ENCODE peak calls at places on chromosomes 5 and 9, in nine cellular contexts. Y, Z, B, Q, K, G, C, V and T are unnamed samples.

GRCh38 chr9:93209576-93210323 is 25.8 kb downstream of the WNK2 start:
- DNase-seq in G (no peak), V (no peak), K (no peak), Q (no peak), C (no peak), B (no peak), Z (no peak), Y (no peak), T (no peak)

GRCh38 chr5:132059043-132059695 is 1.3 kb upstream of the IL3 start:
- DNase-seq in G (no peak), C (no peak), Q (no peak), B (no peak), Z (peak; percentile 55), V (no peak), Y (no peak), K (no peak), T (no peak)

GRCh38 chr9:71223953-71224538 is 102.6 kb upstream of the TRPM3 start:
- DNase-seq in C (no peak), B (no peak), G (peak; percentile 16), K (no peak), Q (no peak), Z (no peak), V (no peak), Y (no peak), T (no peak)

GRCh38 chr5:133779828-133780475 is 167.6 kb upstream of the FSTL4 start:
- DNase-seq in B (no peak), Q (no peak), V (no peak), K (no peak), Z (no peak), Y (no peak), C (no peak), G (no peak), T (no peak)

GRCh38 chr9:107945961-107946360 is 456.4 kb upstream of the KLF4 start:
- DNase-seq in B (no peak), K (no peak), Z (no peak), C (no peak), V (no peak), G (no peak), Y (no peak), Q (no peak), T (peak; percentile 13)

GRCh38 chr9:4491621-4491975 is 1.3 kb downstream of the SLC1A1 start:
- DNase-seq in V (no peak), Q (no peak), K (no peak), B (no peak), G (peak; percentile 63), Y (no peak), Z (no peak), C (no peak), T (no peak)

GRCh38 chr9:128946945-128947422 is 419 bp downstream of the DOLK start:
- DNase-seq in C (no peak), Y (peak; percentile 11), Z (no peak), Q (no peak), V (no peak), B (peak; percentile 26), K (peak; percentile 37), G (no peak), T (peak; percentile 24)

GRCh38 chr5:149125386-149125891 is 15.9 kb upstream of the ABLIM3 start:
- DNase-seq in C (no peak), B (no peak), Z (no peak), G (peak; percentile 52), Y (peak; percentile 18), K (peak; percentile 14), Q (no peak), V (no peak), T (no peak)

GRCh38 chr5:57199866-57200265 is 26.0 kb downstream of the GPBP1 start:
- DNase-seq in B (no peak), G (no peak), C (no peak), Z (no peak), V (no peak), Q (no peak), K (no peak), Y (no peak), T (no peak)

GRCh38 chr5:162068412-162068811 is 839 bp downstream of the GABRG2 start:
- DNase-seq in C (no peak), Y (no peak), B (no peak), V (peak; percentile 3), G (peak; percentile 94), Q (no peak), K (peak; percentile 2), Z (no peak), T (no peak)

GRCh38 chr5:125865166-125865815 is 557.9 kb upstream of the GRAMD2B start:
- DNase-seq in Q (no peak), V (no peak), Z (no peak), G (no peak), Y (peak; percentile 3), C (no peak), B (peak; percentile 40), K (peak; percentile 60), T (peak; percentile 74)

GRCh38 chr5:26889810-26890209 is 148.6 kb downstream of the CDH9 start:
- DNase-seq in G (no peak), B (no peak), C (no peak), K (no peak), Y (no peak), Z (no peak), V (no peak), Q (no peak), T (no peak)

GRCh38 chr5:59007460-59008063 is 424.7 kb downstream of the RAB3C start:
- DNase-seq in V (peak; percentile 16), K (peak; percentile 55), Y (peak; percentile 39), B (peak; percentile 66), C (no peak), Q (no peak), Z (no peak), G (peak; percentile 45), T (no peak)

GRCh38 chr9:124306098-124306735 is 48.5 kb downstream of the NEK6 start:
- DNase-seq in B (peak; percentile 92), Q (no peak), C (peak; percentile 71), Z (no peak), Y (peak; percentile 96), G (no peak), K (peak; percentile 94), V (no peak), T (peak; percentile 91)

GRCh38 chr5:40291338-40291737 is 388.4 kb upstream of the PTGER4 start:
- DNase-seq in B (peak; percentile 32), K (peak; percentile 68), V (no peak), C (no peak), G (no peak), Z (no peak), Q (no peak), Y (peak; percentile 35), T (peak; percentile 59)

GRCh38 chr9:135343733-135344522 is 135.7 kb upstream of the PPP1R26 start:
- DNase-seq in V (peak; percentile 60), Q (no peak), G (peak; percentile 90), K (peak; percentile 32), B (peak; percentile 6), Z (no peak), Y (peak; percentile 5), C (no peak), T (peak; percentile 35)

GRCh38 chr5:18329346-18329745 is 695.1 kb downstream of the TAF11L14 start:
- DNase-seq in V (no peak), Z (no peak), Q (no peak), K (no peak), Y (no peak), C (no peak), G (peak; percentile 20), B (no peak), T (no peak)

GRCh38 chr5:107430077-107430625 is 240.6 kb downstream of the EFNA5 start:
- DNase-seq in Q (no peak), Y (no peak), B (peak; percentile 25), C (no peak), G (no peak), Z (no peak), V (no peak), K (peak; percentile 32), T (no peak)
- H3K4me3 ChIP-seq in Q (peak overlapping the region; percentile 4), Y (no peak overlapping the region), B (no peak overlapping the region), C (no peak overlapping the region), G (no peak overlapping the region), Z (peak overlapping the region; percentile 2), V (peak overlapping the region; percentile 44), K (peak overlapping the region; percentile 9), T (peak overlapping the region; percentile 30)

GRCh38 chr5:3077684-3078083 is 326.2 kb upstream of the IRX2 start:
- DNase-seq in K (no peak), G (no peak), B (no peak), Q (no peak), V (no peak), C (no peak), Z (no peak), Y (no peak), T (no peak)
- TF ChIP-seq CTCF in K (no peak), G (peak; percentile 20), B (no peak), Q (no peak), V (no peak), C (no peak), Z (no peak), Y (no peak), T (no peak)

GRCh38 chr5:61307196-61307590 is 24.9 kb upstream of the ZSWIM6 start:
- DNase-seq in Y (no peak), V (no peak), K (no peak), Q (no peak), G (no peak), C (no peak), Z (no peak), B (no peak), T (peak; percentile 45)
- H3K4me3 ChIP-seq in Y (no peak overlapping the region), V (no peak overlapping the region), K (no peak overlapping the region), Q (no peak overlapping the region), G (no peak overlapping the region), C (no peak overlapping the region), Z (no peak overlapping the region), B (no peak overlapping the region), T (no peak overlapping the region)

GRCh38 chr9:6910497-6910896 is 152.7 kb downstream of the KDM4C start:
- DNase-seq in V (no peak), Z (no peak), Q (no peak), Y (no peak), C (no peak), B (no peak), K (no peak), G (no peak), T (no peak)

GRCh38 chr9:6911901-6912650 is 154.3 kb downstream of the KDM4C start:
- DNase-seq in Z (no peak), C (no peak), Y (peak; percentile 14), Q (no peak), B (no peak), V (peak; percentile 13), K (no peak), G (no peak), T (no peak)

GRCh38 chr9:6909186-6909585 is 151.4 kb downstream of the KDM4C start:
- DNase-seq in Q (peak; percentile 42), V (no peak), B (no peak), Y (no peak), K (no peak), Z (no peak), C (no peak), G (no peak), T (no peak)

GRCh38 chr9:6907772-6908381 is 150.1 kb downstream of the KDM4C start:
- DNase-seq in V (no peak), K (peak; percentile 69), B (peak; percentile 70), Y (peak; percentile 55), G (no peak), Z (no peak), C (peak; percentile 13), Q (no peak), T (no peak)

DNA sequence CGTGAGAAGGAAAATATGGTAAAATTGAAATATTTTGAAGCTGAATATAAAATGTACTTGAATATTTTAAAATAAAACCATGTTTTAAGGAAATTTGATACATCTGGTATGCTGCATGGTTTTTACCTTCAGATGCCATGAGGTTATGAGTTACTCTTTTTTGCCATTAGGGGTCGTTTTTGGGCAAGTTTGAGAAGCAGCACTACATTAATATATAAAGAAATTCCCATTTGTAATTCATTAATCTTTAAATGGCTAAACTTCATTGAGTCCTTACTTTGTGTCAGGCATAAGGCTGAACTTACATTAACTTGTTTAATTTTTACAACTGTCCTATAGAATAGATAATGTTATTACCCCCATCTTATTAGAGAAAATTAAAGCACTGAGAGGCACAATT is 152.3 kb downstream of the KDM4C start:
- DNase-seq in K (peak; percentile 56), Y (peak; percentile 34), Z (no peak), C (no peak), B (peak; percentile 44), Q (no peak), V (peak; percentile 8), G (no peak), T (peak; percentile 67)
- TF ChIP-seq CTCF in K (peak; percentile 59), Y (peak; percentile 60), Z (peak; percentile 13), C (peak; percentile 67), B (peak; percentile 60), Q (peak; percentile 59), V (peak; percentile 75), G (peak; percentile 63), T (peak; percentile 48)